ENCODE peak calls at places on chromosomes 13 and 19, in seven cellular contexts. One of them, this sample, is unnamed.
A peak's percentile ranks its signal among the peaks of the same experiment; 100 is the strongest.

GRCh38 chr19:7230826-7231225 is 63.4 kb downstream of the INSR start:
- DNase-seq in T1000: no peak
- DNase-seq in CD4-positive, CD25-positive, alpha-beta regulatory T cell: no peak
- DNase-seq in effector CD4-positive, alpha-beta T cell: no peak
- DNase-seq in MV-4-11: no peak
- DNase-seq in BJ: no peak
- DNase-seq in activated CD4-positive, CD25-positive, alpha-beta regulatory T cell: no peak
- DNase-seq in this sample: no peak

GRCh38 chr13:79966502-79966901 is 374.4 kb downstream of the SPRY2 start:
- DNase-seq in T1000: no peak
- DNase-seq in CD4-positive, CD25-positive, alpha-beta regulatory T cell: no peak
- DNase-seq in effector CD4-positive, alpha-beta T cell: no peak
- DNase-seq in MV-4-11: no peak
- DNase-seq in BJ: no peak
- DNase-seq in activated CD4-positive, CD25-positive, alpha-beta regulatory T cell: no peak
- DNase-seq in this sample: no peak

GRCh38 chr19:30165228-30165813 is 206.9 kb upstream of the ZNF536 start:
- DNase-seq in T1000: no peak
- DNase-seq in CD4-positive, CD25-positive, alpha-beta regulatory T cell: no peak
- DNase-seq in effector CD4-positive, alpha-beta T cell: no peak
- DNase-seq in MV-4-11: no peak
- DNase-seq in BJ: no peak
- DNase-seq in activated CD4-positive, CD25-positive, alpha-beta regulatory T cell: no peak
- DNase-seq in this sample: no peak

GRCh38 chr19:51025809-51026553 is 435 bp downstream of the KLK11 start:
- DNase-seq in T1000: no peak
- DNase-seq in CD4-positive, CD25-positive, alpha-beta regulatory T cell: no peak
- DNase-seq in effector CD4-positive, alpha-beta T cell: no peak
- DNase-seq in MV-4-11: no peak
- DNase-seq in BJ: no peak
- DNase-seq in activated CD4-positive, CD25-positive, alpha-beta regulatory T cell: no peak
- DNase-seq in this sample: no peak

GRCh38 chr19:44757057-44757734 is 8.7 kb downstream of the BCL3 start:
- DNase-seq in T1000: no peak
- DNase-seq in CD4-positive, CD25-positive, alpha-beta regulatory T cell: no peak
- DNase-seq in effector CD4-positive, alpha-beta T cell: no peak
- DNase-seq in MV-4-11: no peak
- DNase-seq in BJ: no peak
- DNase-seq in activated CD4-positive, CD25-positive, alpha-beta regulatory T cell: no peak
- DNase-seq in this sample: no peak

GRCh38 chr19:48624791-48625723 is 5.8 kb downstream of the SPHK2 start:
- DNase-seq in T1000: no peak
- DNase-seq in CD4-positive, CD25-positive, alpha-beta regulatory T cell: no peak
- DNase-seq in effector CD4-positive, alpha-beta T cell: no peak
- DNase-seq in MV-4-11: no peak
- DNase-seq in BJ: no peak
- DNase-seq in activated CD4-positive, CD25-positive, alpha-beta regulatory T cell: no peak
- DNase-seq in this sample: no peak

GRCh38 chr13:95059306-95059705 is 241.9 kb downstream of the ABCC4 start:
- DNase-seq in T1000: no peak
- DNase-seq in CD4-positive, CD25-positive, alpha-beta regulatory T cell: no peak
- DNase-seq in effector CD4-positive, alpha-beta T cell: no peak
- DNase-seq in MV-4-11: no peak
- DNase-seq in BJ: no peak
- DNase-seq in activated CD4-positive, CD25-positive, alpha-beta regulatory T cell: no peak
- DNase-seq in this sample: no peak

GRCh38 chr19:16618248-16618647 is 9.8 kb downstream of the MED26 start:
- DNase-seq in T1000: no peak
- DNase-seq in CD4-positive, CD25-positive, alpha-beta regulatory T cell: no peak
- DNase-seq in effector CD4-positive, alpha-beta T cell: no peak
- DNase-seq in MV-4-11: no peak
- DNase-seq in BJ: no peak
- DNase-seq in activated CD4-positive, CD25-positive, alpha-beta regulatory T cell: no peak
- DNase-seq in this sample: no peak

GRCh38 chr13:111559612-111560423 is 239.4 kb downstream of the TEX29 start:
- DNase-seq in T1000: no peak
- DNase-seq in CD4-positive, CD25-positive, alpha-beta regulatory T cell: no peak
- DNase-seq in effector CD4-positive, alpha-beta T cell: no peak
- DNase-seq in MV-4-11: no peak
- DNase-seq in BJ: no peak
- DNase-seq in activated CD4-positive, CD25-positive, alpha-beta regulatory T cell: no peak
- DNase-seq in this sample: no peak

GRCh38 chr19:11264452-11265176 is 2.3 kb upstream of the DOCK6 start:
- DNase-seq in T1000: no peak
- DNase-seq in CD4-positive, CD25-positive, alpha-beta regulatory T cell: no peak
- DNase-seq in effector CD4-positive, alpha-beta T cell: no peak
- DNase-seq in MV-4-11: no peak
- DNase-seq in BJ: no peak
- DNase-seq in activated CD4-positive, CD25-positive, alpha-beta regulatory T cell: no peak
- DNase-seq in this sample: no peak

GRCh38 chr19:17706750-17707181 is 12.5 kb upstream of the MAP1S start:
- DNase-seq in T1000: no peak
- DNase-seq in CD4-positive, CD25-positive, alpha-beta regulatory T cell: no peak
- DNase-seq in effector CD4-positive, alpha-beta T cell: no peak
- DNase-seq in MV-4-11: no peak
- DNase-seq in BJ: no peak
- DNase-seq in activated CD4-positive, CD25-positive, alpha-beta regulatory T cell: no peak
- DNase-seq in this sample: no peak

GRCh38 chr13:72852207-72852606 is 70.3 kb downstream of the PIBF1 start:
- DNase-seq in T1000: no peak
- DNase-seq in CD4-positive, CD25-positive, alpha-beta regulatory T cell: no peak
- DNase-seq in effector CD4-positive, alpha-beta T cell: no peak
- DNase-seq in MV-4-11: no peak
- DNase-seq in BJ: no peak
- DNase-seq in activated CD4-positive, CD25-positive, alpha-beta regulatory T cell: no peak
- DNase-seq in this sample: no peak

GRCh38 chr19:9674669-9675357 is at the start of gene ZNF562:
- DNase-seq in T1000: peak; percentile 77
- DNase-seq in CD4-positive, CD25-positive, alpha-beta regulatory T cell: peak; percentile 87
- DNase-seq in effector CD4-positive, alpha-beta T cell: peak; percentile 67
- DNase-seq in MV-4-11: peak; percentile 90
- DNase-seq in BJ: peak; percentile 35
- DNase-seq in activated CD4-positive, CD25-positive, alpha-beta regulatory T cell: peak; percentile 67
- DNase-seq in this sample: peak; percentile 71

GRCh38 chr13:20069956-20070355 is 90.9 kb downstream of the GJA3 start:
- DNase-seq in T1000: no peak
- DNase-seq in CD4-positive, CD25-positive, alpha-beta regulatory T cell: no peak
- DNase-seq in effector CD4-positive, alpha-beta T cell: no peak
- DNase-seq in MV-4-11: peak; percentile 60
- DNase-seq in BJ: peak; percentile 5
- DNase-seq in activated CD4-positive, CD25-positive, alpha-beta regulatory T cell: no peak
- DNase-seq in this sample: no peak

GRCh38 chr13:95552539-95553270 is at the start of gene CLDN10:
- DNase-seq in T1000: no peak
- DNase-seq in CD4-positive, CD25-positive, alpha-beta regulatory T cell: no peak
- DNase-seq in effector CD4-positive, alpha-beta T cell: no peak
- DNase-seq in MV-4-11: no peak
- DNase-seq in BJ: no peak
- DNase-seq in activated CD4-positive, CD25-positive, alpha-beta regulatory T cell: no peak
- DNase-seq in this sample: no peak

GRCh38 chr19:7799640-7800355 is 30.2 kb upstream of the EVI5L start:
- DNase-seq in T1000: no peak
- DNase-seq in CD4-positive, CD25-positive, alpha-beta regulatory T cell: peak; percentile 57
- DNase-seq in effector CD4-positive, alpha-beta T cell: peak; percentile 61
- DNase-seq in MV-4-11: peak; percentile 80
- DNase-seq in BJ: no peak
- DNase-seq in activated CD4-positive, CD25-positive, alpha-beta regulatory T cell: no peak
- DNase-seq in this sample: no peak

GRCh38 chr19:11426656-11427055 is 7.5 kb upstream of the RGL3 start:
- DNase-seq in T1000: no peak
- DNase-seq in CD4-positive, CD25-positive, alpha-beta regulatory T cell: no peak
- DNase-seq in effector CD4-positive, alpha-beta T cell: no peak
- DNase-seq in MV-4-11: no peak
- DNase-seq in BJ: no peak
- DNase-seq in activated CD4-positive, CD25-positive, alpha-beta regulatory T cell: no peak
- DNase-seq in this sample: no peak

GRCh38 chr19:38287604-38288003 is 16.4 kb upstream of the C19orf33 start:
- DNase-seq in T1000: no peak
- DNase-seq in CD4-positive, CD25-positive, alpha-beta regulatory T cell: no peak
- DNase-seq in effector CD4-positive, alpha-beta T cell: no peak
- DNase-seq in MV-4-11: peak; percentile 99
- DNase-seq in BJ: no peak
- DNase-seq in activated CD4-positive, CD25-positive, alpha-beta regulatory T cell: no peak
- DNase-seq in this sample: no peak

GRCh38 chr19:41321600-41322270 is 11.8 kb downstream of the CCDC97 start:
- DNase-seq in T1000: peak; percentile 71
- DNase-seq in CD4-positive, CD25-positive, alpha-beta regulatory T cell: no peak
- DNase-seq in effector CD4-positive, alpha-beta T cell: no peak
- DNase-seq in MV-4-11: no peak
- DNase-seq in BJ: no peak
- DNase-seq in activated CD4-positive, CD25-positive, alpha-beta regulatory T cell: no peak
- DNase-seq in this sample: no peak

GRCh38 chr13:46181799-46182490 is at the start of gene LCP1:
- DNase-seq in T1000: no peak
- DNase-seq in CD4-positive, CD25-positive, alpha-beta regulatory T cell: peak; percentile 97
- DNase-seq in effector CD4-positive, alpha-beta T cell: peak; percentile 75
- DNase-seq in MV-4-11: peak; percentile 88
- DNase-seq in BJ: no peak
- DNase-seq in activated CD4-positive, CD25-positive, alpha-beta regulatory T cell: peak; percentile 50
- DNase-seq in this sample: peak; percentile 75

GRCh38 chr13:43848250-43848649 is 31.3 kb downstream of the CCDC122 start:
- DNase-seq in T1000: no peak
- DNase-seq in CD4-positive, CD25-positive, alpha-beta regulatory T cell: no peak
- DNase-seq in effector CD4-positive, alpha-beta T cell: no peak
- DNase-seq in MV-4-11: peak; percentile 93
- DNase-seq in BJ: peak; percentile 20
- DNase-seq in activated CD4-positive, CD25-positive, alpha-beta regulatory T cell: no peak
- DNase-seq in this sample: no peak

GRCh38 chr13:101298517-101298916 is 117.8 kb downstream of the NALCN start:
- DNase-seq in T1000: no peak
- DNase-seq in CD4-positive, CD25-positive, alpha-beta regulatory T cell: no peak
- DNase-seq in effector CD4-positive, alpha-beta T cell: no peak
- DNase-seq in MV-4-11: no peak
- DNase-seq in BJ: no peak
- DNase-seq in activated CD4-positive, CD25-positive, alpha-beta regulatory T cell: no peak
- DNase-seq in this sample: no peak

GRCh38 chr13:43316997-43317396 is 293.6 kb downstream of the DNAJC15 start:
- DNase-seq in T1000: no peak
- DNase-seq in CD4-positive, CD25-positive, alpha-beta regulatory T cell: no peak
- DNase-seq in effector CD4-positive, alpha-beta T cell: no peak
- DNase-seq in MV-4-11: peak; percentile 82
- DNase-seq in BJ: no peak
- DNase-seq in activated CD4-positive, CD25-positive, alpha-beta regulatory T cell: no peak
- DNase-seq in this sample: no peak